ENCODE peak calls at places on chromosome 1, in five cellular contexts. W is endothelial cell, G is spleen, D is glutamatergic neuron, E is breast epithelium. O is an unnamed sample.

GRCh38 chr1:102498929-102499328 is 502.2 kb upstream of the OLFM3 start:
- DNase-seq in W (no peak), G (no peak), D (no peak), E (no peak), O (no peak)

GRCh38 chr1:31683997-31684396 is 19.8 kb downstream of the COL16A1 start:
- DNase-seq in W (peak; percentile 55), G (no peak), D (no peak), E (no peak), O (no peak)

GRCh38 chr1:40663324-40664166 is 1.9 kb downstream of the RIMS3 start:
- DNase-seq in W (no peak), G (no peak), D (peak; percentile 86), E (no peak), O (peak; percentile 24)

GRCh38 chr1:98072047-98072446 is 151.2 kb upstream of the DPYD start:
- DNase-seq in W (no peak), G (no peak), D (no peak), E (no peak), O (no peak)

GRCh38 chr1:54465351-54465811 is 59.2 kb upstream of the SSBP3 start:
- DNase-seq in W (no peak), G (peak; percentile 50), D (no peak), E (no peak), O (no peak)

GRCh38 chr1:114352797-114353196 is 158.2 kb downstream of the TRIM33 start:
- DNase-seq in W (no peak), G (no peak), D (peak; percentile 83), E (no peak), O (no peak)

GRCh38 chr1:221856188-221857093 is 114.6 kb upstream of the DUSP10 start:
- DNase-seq in W (no peak), G (no peak), D (no peak), E (no peak), O (no peak)

GRCh38 chr1:89900791-89901708 is 80.2 kb downstream of the LRRC8D start:
- DNase-seq in W (no peak), G (no peak), D (no peak), E (no peak), O (no peak)

GRCh38 chr1:10071640-10072039 is 38.9 kb downstream of the UBE4B start:
- DNase-seq in W (no peak), G (no peak), D (no peak), E (no peak), O (no peak)

GRCh38 chr1:63621698-63622097 is 28.5 kb downstream of the PGM1 start:
- DNase-seq in W (no peak), G (no peak), D (no peak), E (peak; percentile 50), O (no peak)

GRCh38 chr1:29786195-29786594 is 549.9 kb downstream of the PTPRU start:
- DNase-seq in W (no peak), G (peak; percentile 63), D (no peak), E (no peak), O (no peak)

GRCh38 chr1:12810691-12811408 is 19.7 kb downstream of the PRAMEF1 start:
- DNase-seq in W (no peak), G (no peak), D (no peak), E (no peak), O (no peak)

GRCh38 chr1:10288059-10288615 is 77.8 kb downstream of the KIF1B start:
- DNase-seq in W (no peak), G (no peak), D (no peak), E (no peak), O (no peak)

GRCh38 chr1:162003825-162004205 is 19.9 kb downstream of the OLFML2B start:
- DNase-seq in W (no peak), G (no peak), D (no peak), E (no peak), O (no peak)

GRCh38 chr1:172536256-172536655 is 3.3 kb downstream of the SUCO start:
- DNase-seq in W (no peak), G (no peak), D (no peak), E (no peak), O (no peak)

GRCh38 chr1:246592695-246593094 is 26.4 kb downstream of the CNST start:
- DNase-seq in W (no peak), G (no peak), D (no peak), E (no peak), O (no peak)

GRCh38 chr1:246444611-246445010 is 62.5 kb downstream of the SMYD3 start:
- DNase-seq in W (no peak), G (no peak), D (no peak), E (no peak), O (no peak)

GRCh38 chr1:77290576-77290975 is 8.8 kb downstream of the AK5 start:
- DNase-seq in W (no peak), G (no peak), D (no peak), E (no peak), O (no peak)

GRCh38 chr1:37478890-37479254 is 4.5 kb downstream of the ZC3H12A start:
- DNase-seq in W (no peak), G (no peak), D (no peak), E (no peak), O (no peak)

GRCh38 chr1:26786437-26787380 is 1.0 kb upstream of the PIGV start:
- DNase-seq in W (peak; percentile 46), G (peak; percentile 87), D (peak; percentile 58), E (peak; percentile 47), O (peak; percentile 32)

GRCh38 chr1:12617511-12617900 is 504 bp downstream of the DHRS3 start:
- DNase-seq in W (no peak), G (peak; percentile 41), D (no peak), E (no peak), O (no peak)

GRCh38 chr1:65792671-65793358 is at the start of gene PDE4B:
- DNase-seq in W (peak; percentile 38), G (peak; percentile 74), D (peak; percentile 76), E (no peak), O (peak; percentile 75)

GRCh38 chr1:94922756-94923465 is 4.0 kb downstream of the CNN3 start:
- DNase-seq in W (no peak), G (no peak), D (no peak), E (no peak), O (no peak)

GRCh38 chr1:93029317-93029716 is 49.8 kb upstream of the MTF2 start:
- DNase-seq in W (no peak), G (no peak), D (no peak), E (no peak), O (no peak)

GRCh38 chr1:100354971-100355394 is 2.7 kb downstream of the CDC14A start:
- DNase-seq in W (no peak), G (no peak), D (no peak), E (peak; percentile 40), O (peak; percentile 43)

GRCh38 chr1:184597652-184598357 is 156.9 kb downstream of the EDEM3 start:
- DNase-seq in W (no peak), G (no peak), D (no peak), E (no peak), O (no peak)

GRCh38 chr1:17563494-17564281 is 24.2 kb downstream of the ARHGEF10L start:
- DNase-seq in W (no peak), G (no peak), D (no peak), E (no peak), O (no peak)

GRCh38 chr1:115522386-115522785 is 119.4 kb upstream of the VANGL1 start:
- DNase-seq in W (no peak), G (no peak), D (no peak), E (no peak), O (no peak)

GRCh38 chr1:205344010-205344808 is 12.5 kb downstream of the KLHDC8A start:
- DNase-seq in W (peak; percentile 41), G (peak; percentile 87), D (peak; percentile 76), E (no peak), O (peak; percentile 74)

GRCh38 chr1:85339089-85339488 is 62.7 kb upstream of the BCL10 start:
- DNase-seq in W (no peak), G (no peak), D (no peak), E (no peak), O (no peak)

GRCh38 chr1:172109357-172109756 is 268.1 kb downstream of the DNM3 start:
- DNase-seq in W (no peak), G (no peak), D (no peak), E (no peak), O (no peak)

GRCh38 chr1:82927753-82928152 is 1071.2 kb downstream of the TTLL7 start:
- DNase-seq in W (no peak), G (no peak), D (peak; percentile 42), E (no peak), O (no peak)

GRCh38 chr1:188089461-188089860 is 1260.7 kb downstream of the PLA2G4A start:
- DNase-seq in W (no peak), G (no peak), D (no peak), E (no peak), O (no peak)

GRCh38 chr1:209527372-209527771 is 56.1 kb upstream of the CAMK1G start:
- DNase-seq in W (no peak), G (no peak), D (no peak), E (no peak), O (no peak)

GRCh38 chr1:156140879-156141707 is 12.3 kb upstream of the SEMA4A start:
- DNase-seq in W (peak; percentile 84), G (no peak), D (peak; percentile 88), E (no peak), O (peak; percentile 87)

GRCh38 chr1:226719596-226720386 is 19.3 kb downstream of the ITPKB start:
- DNase-seq in W (no peak), G (no peak), D (no peak), E (no peak), O (no peak)

GRCh38 chr1:98698625-98699024 is 37.1 kb downstream of the SNX7 start:
- DNase-seq in W (no peak), G (no peak), D (no peak), E (no peak), O (no peak)

GRCh38 chr1:200302192-200302892 is 107.5 kb downstream of the ZNF281 start:
- DNase-seq in W (peak; percentile 30), G (peak; percentile 91), D (peak; percentile 27), E (no peak), O (peak; percentile 54)
- TF ChIP-seq CTCF in W (no peak), G (no peak), D (no peak), E (no peak), O (no peak)

DNA sequence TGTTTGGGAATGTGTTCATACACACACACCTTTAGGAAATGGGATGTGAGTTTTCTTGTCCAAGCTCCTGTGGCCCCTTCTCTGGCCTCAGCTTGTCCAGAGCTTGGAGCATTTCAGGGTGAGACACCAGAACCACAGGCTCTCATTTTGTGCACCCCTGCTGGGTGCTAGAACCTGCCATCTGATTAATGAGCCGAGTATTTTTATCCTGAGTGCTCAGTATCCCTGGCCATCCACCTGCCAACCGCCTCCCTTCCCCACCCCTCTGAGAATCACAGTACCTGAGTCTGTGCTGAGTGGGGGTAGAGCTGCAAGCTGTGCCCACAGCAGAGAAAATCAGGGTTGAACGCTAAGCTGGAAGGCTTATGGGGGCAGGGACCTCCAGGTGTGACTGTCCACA is 1.4 kb downstream of the CASQ1 start:
- DNase-seq in W (no peak), G (no peak), D (no peak), E (no peak), O (no peak)
- TF ChIP-seq CTCF in W (no peak), G (no peak), D (no peak), E (no peak), O (no peak)

GRCh38 chr1:80023366-80023765 is 1016.8 kb upstream of the ADGRL4 start:
- DNase-seq in W (no peak), G (no peak), D (no peak), E (no peak), O (no peak)
- TF ChIP-seq CTCF in W (no peak), G (no peak), D (no peak), E (no peak), O (no peak)

GRCh38 chr1:170881268-170882265 is 53.8 kb upstream of the MROH9 start:
- DNase-seq in W (no peak), G (no peak), D (no peak), E (no peak), O (no peak)
- TF ChIP-seq CTCF in W (no peak), G (peak; percentile 25), D (no peak), E (peak; percentile 39), O (no peak)